ENCODE peak calls at places on chromosomes 5 and 9, in four cellular contexts. One of them, this sample, is unnamed.
A peak's percentile ranks its signal among the peaks of the same experiment; 100 is the strongest.

GRCh38 chr9:36864491-36865410 is 169.3 kb downstream of the PAX5 start:
- DNase-seq in IMR-90: no peak
- DNase-seq in A549: no peak
- DNase-seq in H1: no peak
- DNase-seq in this sample: no peak

GRCh38 chr5:132313961-132314432 is 19.8 kb downstream of the SLC22A4 start:
- DNase-seq in H1: no peak
- DNase-seq in A549: no peak
- DNase-seq in IMR-90: no peak
- DNase-seq in this sample: no peak

GRCh38 chr9:13993482-13994267 is 320.3 kb downstream of the NFIB start:
- DNase-seq in IMR-90: no peak
- DNase-seq in A549: no peak
- DNase-seq in H1: no peak
- DNase-seq in this sample: no peak

GRCh38 chr5:15645376-15645775 is 145.4 kb downstream of the FBXL7 start:
- DNase-seq in IMR-90: peak; percentile 16
- DNase-seq in H1: no peak
- DNase-seq in A549: no peak
- DNase-seq in this sample: no peak

GRCh38 chr9:126146254-126147145 is 180.1 kb upstream of the MVB12B start:
- DNase-seq in IMR-90: no peak
- DNase-seq in A549: peak; percentile 70
- DNase-seq in H1: peak; percentile 75
- DNase-seq in this sample: peak; percentile 45

GRCh38 chr9:35811364-35812024 is 568 bp downstream of the SPAG8 start:
- DNase-seq in A549: no peak
- DNase-seq in IMR-90: no peak
- DNase-seq in H1: no peak
- DNase-seq in this sample: no peak

GRCh38 chr5:27158775-27159174 is 120.4 kb upstream of the CDH9 start:
- DNase-seq in H1: no peak
- DNase-seq in IMR-90: no peak
- DNase-seq in A549: no peak
- DNase-seq in this sample: no peak

GRCh38 chr5:140240987-140241706 is 61.8 kb downstream of the PFDN1 start:
- DNase-seq in IMR-90: peak; percentile 92
- DNase-seq in H1: peak; percentile 57
- DNase-seq in A549: peak; percentile 34
- DNase-seq in this sample: peak; percentile 85

GRCh38 chr5:143806568-143806967 is 5.4 kb upstream of the HMHB1 start:
- DNase-seq in H1: no peak
- DNase-seq in IMR-90: no peak
- DNase-seq in A549: no peak
- DNase-seq in this sample: no peak

GRCh38 chr9:121156263-121156731 is 45.4 kb downstream of the RAB14 start:
- DNase-seq in A549: no peak
- DNase-seq in H1: no peak
- DNase-seq in IMR-90: peak; percentile 90
- DNase-seq in this sample: no peak

GRCh38 chr5:151223447-151224264 is at the start of gene CCDC69:
- DNase-seq in H1: peak; percentile 85
- DNase-seq in A549: peak; percentile 91
- DNase-seq in IMR-90: peak; percentile 57
- DNase-seq in this sample: peak; percentile 89

GRCh38 chr5:23318960-23319359 is 188.4 kb upstream of the PRDM9 start:
- DNase-seq in IMR-90: no peak
- DNase-seq in A549: no peak
- DNase-seq in H1: no peak
- DNase-seq in this sample: no peak

GRCh38 chr5:136435951-136436544 is 70.7 kb upstream of the TRPC7 start:
- DNase-seq in H1: no peak
- DNase-seq in IMR-90: no peak
- DNase-seq in A549: no peak
- DNase-seq in this sample: no peak

GRCh38 chr9:114484854-114485443 is 20.3 kb downstream of the WHRN start:
- DNase-seq in IMR-90: peak; percentile 87
- DNase-seq in A549: no peak
- DNase-seq in H1: no peak
- DNase-seq in this sample: no peak

GRCh38 chr5:87061046-87061445 is 206.6 kb upstream of the RASA1 start:
- DNase-seq in A549: no peak
- DNase-seq in H1: no peak
- DNase-seq in IMR-90: peak; percentile 21
- DNase-seq in this sample: no peak

GRCh38 chr5:8417316-8418048 is 548.5 kb downstream of the MTRR start:
- DNase-seq in H1: no peak
- DNase-seq in A549: no peak
- DNase-seq in IMR-90: no peak
- DNase-seq in this sample: no peak

GRCh38 chr9:35658894-35659220 is 765 bp downstream of the CCDC107 start:
- DNase-seq in A549: no peak
- DNase-seq in H1: no peak
- DNase-seq in IMR-90: peak; percentile 70
- DNase-seq in this sample: no peak

GRCh38 chr5:123157797-123158528 is 68.9 kb downstream of the PRDM6 start:
- DNase-seq in H1: no peak
- DNase-seq in A549: no peak
- DNase-seq in IMR-90: peak; percentile 83
- DNase-seq in this sample: no peak

GRCh38 chr9:115691686-115692085 is 461.9 kb upstream of the PAPPA start:
- DNase-seq in IMR-90: peak; percentile 90
- DNase-seq in A549: no peak
- DNase-seq in H1: no peak
- DNase-seq in this sample: no peak

GRCh38 chr5:121853853-121854252 is 2.2 kb downstream of the FTMT start:
- DNase-seq in A549: no peak
- DNase-seq in IMR-90: no peak
- DNase-seq in H1: no peak
- DNase-seq in this sample: no peak

GRCh38 chr5:125699860-125700259 is 723.3 kb upstream of the GRAMD2B start:
- DNase-seq in A549: no peak
- DNase-seq in H1: no peak
- DNase-seq in IMR-90: no peak
- DNase-seq in this sample: no peak

DNA sequence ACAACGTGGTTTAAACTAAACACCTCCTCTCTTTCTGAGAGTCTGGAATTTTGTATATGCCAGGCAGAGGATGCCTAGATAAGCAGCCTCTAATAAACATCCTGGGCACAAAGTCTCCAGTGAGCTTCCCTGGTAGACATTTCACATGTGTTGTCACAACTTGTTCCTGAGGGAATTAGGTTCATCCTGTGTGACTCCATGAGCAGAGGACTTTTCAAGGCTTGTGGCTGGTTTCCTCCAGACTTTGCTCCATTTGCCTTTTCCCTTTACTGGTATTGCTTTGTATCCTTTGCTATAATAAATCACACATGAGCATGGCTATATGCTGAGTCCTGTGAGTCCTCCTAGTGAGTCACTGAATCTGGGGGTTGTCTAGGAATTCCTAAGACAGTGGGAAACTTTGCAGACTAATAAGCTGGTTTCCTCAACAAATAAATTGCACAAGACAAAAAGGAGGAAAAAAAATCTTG is 77.4 kb downstream of the NR2F1-AS1 start:
- DNase-seq in IMR-90: peak; percentile 97
- DNase-seq in A549: peak; percentile 1
- DNase-seq in H1: no peak
- DNase-seq in this sample: no peak
- TF ChIP-seq RFX5 in IMR-90: no peak
- TF ChIP-seq RFX5 in A549: no peak
- TF ChIP-seq RFX5 in H1: no peak
- TF ChIP-seq RFX5 in this sample: no peak

GRCh38 chr5:163941068-163941467 is 435.6 kb downstream of the MAT2B start:
- DNase-seq in A549: no peak
- DNase-seq in H1: no peak
- DNase-seq in IMR-90: no peak
- DNase-seq in this sample: no peak

GRCh38 chr5:163948086-163948666 is 442.8 kb downstream of the MAT2B start:
- DNase-seq in A549: no peak
- DNase-seq in IMR-90: no peak
- DNase-seq in H1: no peak
- DNase-seq in this sample: no peak

GRCh38 chr5:163938595-163938994 is 433.2 kb downstream of the MAT2B start:
- DNase-seq in H1: no peak
- DNase-seq in A549: no peak
- DNase-seq in IMR-90: peak; percentile 36
- DNase-seq in this sample: no peak

GRCh38 chr5:163943546-163943945 is 438.1 kb downstream of the MAT2B start:
- DNase-seq in H1: no peak
- DNase-seq in IMR-90: peak; percentile 81
- DNase-seq in A549: no peak
- DNase-seq in this sample: no peak
- TF ChIP-seq RFX5 in H1: no peak
- TF ChIP-seq RFX5 in IMR-90: no peak
- TF ChIP-seq RFX5 in A549: no peak
- TF ChIP-seq RFX5 in this sample: no peak

DNA sequence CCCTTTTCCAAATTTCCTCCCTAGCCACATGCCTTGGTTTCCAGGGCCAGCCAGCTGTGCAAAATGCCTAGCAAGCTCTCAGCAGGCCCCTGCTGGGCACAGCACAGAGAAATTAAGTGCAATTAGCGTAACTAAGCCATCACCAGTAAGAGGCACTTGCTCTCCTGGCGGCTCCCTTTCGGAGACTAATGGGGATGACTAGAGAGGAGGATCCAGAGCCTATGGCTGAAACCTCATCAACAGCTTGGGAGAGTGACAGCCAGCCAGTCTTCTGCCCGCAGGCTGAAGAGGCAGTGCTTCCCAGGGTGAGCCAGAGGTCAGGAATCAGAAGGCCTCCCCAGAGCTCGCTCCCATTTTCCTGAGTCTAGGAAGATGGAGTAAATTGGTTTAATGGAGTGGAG is 108.4 kb downstream of the KCNIP1 start:
- DNase-seq in A549: no peak
- DNase-seq in H1: peak; percentile 72
- DNase-seq in IMR-90: no peak
- DNase-seq in this sample: no peak
- TF ChIP-seq RFX5 in A549: no peak
- TF ChIP-seq RFX5 in H1: no peak
- TF ChIP-seq RFX5 in IMR-90: no peak
- TF ChIP-seq RFX5 in this sample: no peak

GRCh38 chr5:134567651-134568338 is 42.3 kb downstream of the JADE2 start:
- DNase-seq in A549: no peak
- DNase-seq in IMR-90: peak; percentile 82
- DNase-seq in H1: no peak
- DNase-seq in this sample: no peak

GRCh38 chr5:134569758-134570364 is 44.4 kb downstream of the JADE2 start:
- DNase-seq in H1: no peak
- DNase-seq in IMR-90: no peak
- DNase-seq in A549: no peak
- DNase-seq in this sample: no peak

GRCh38 chr5:134568339-134568700 is 42.9 kb downstream of the JADE2 start:
- DNase-seq in IMR-90: no peak
- DNase-seq in A549: no peak
- DNase-seq in H1: no peak
- DNase-seq in this sample: no peak

GRCh38 chr5:134570365-134570758 is 44.9 kb downstream of the JADE2 start:
- DNase-seq in A549: no peak
- DNase-seq in H1: no peak
- DNase-seq in IMR-90: no peak
- DNase-seq in this sample: no peak

GRCh38 chr5:134568761-134569725 is 43.6 kb downstream of the JADE2 start:
- DNase-seq in IMR-90: peak; percentile 24
- DNase-seq in H1: no peak
- DNase-seq in A549: no peak
- DNase-seq in this sample: peak; percentile 87
- TF ChIP-seq RFX5 in IMR-90: no peak
- TF ChIP-seq RFX5 in H1: no peak
- TF ChIP-seq RFX5 in A549: no peak
- TF ChIP-seq RFX5 in this sample: no peak

This sample was measured in SK-N-SH.